ENCODE peak calls at places on chromosomes 12 and 14, in six cellular contexts. One of them, this sample, is unnamed.

GRCh38 chr12:104467346-104467837 is 10.6 kb downstream of the CHST11 start:
- DNase-seq in GM12891: no peak
- DNase-seq in HuH-7.5: no peak
- DNase-seq in A549: no peak
- DNase-seq in T47D: no peak
- DNase-seq in M059J: no peak
- DNase-seq in this sample: no peak

GRCh38 chr12:132729541-132730320 is 19.1 kb downstream of the PGAM5 start:
- DNase-seq in GM12891: no peak
- DNase-seq in M059J: peak
- DNase-seq in T47D: no peak
- DNase-seq in HuH-7.5: no peak
- DNase-seq in A549: no peak
- DNase-seq in this sample: no peak

GRCh38 chr12:104569348-104570173 is 112.8 kb downstream of the CHST11 start:
- DNase-seq in T47D: no peak
- DNase-seq in HuH-7.5: no peak
- DNase-seq in M059J: no peak
- DNase-seq in GM12891: peak
- DNase-seq in A549: no peak
- DNase-seq in this sample: no peak

GRCh38 chr14:30874999-30875787 is 834 bp downstream of the COCH start:
- DNase-seq in T47D: no peak
- DNase-seq in GM12891: no peak
- DNase-seq in M059J: no peak
- DNase-seq in A549: no peak
- DNase-seq in HuH-7.5: peak
- DNase-seq in this sample: no peak

GRCh38 chr12:31526158-31526546 is 64.8 kb downstream of the DENND5B start:
- DNase-seq in T47D: no peak
- DNase-seq in M059J: no peak
- DNase-seq in HuH-7.5: no peak
- DNase-seq in A549: no peak
- DNase-seq in GM12891: no peak
- DNase-seq in this sample: no peak

GRCh38 chr14:72332054-72332453 is 399.8 kb downstream of the RGS6 start:
- DNase-seq in GM12891: no peak
- DNase-seq in HuH-7.5: no peak
- DNase-seq in M059J: no peak
- DNase-seq in T47D: no peak
- DNase-seq in A549: no peak
- DNase-seq in this sample: no peak

GRCh38 chr14:94364037-94364436 is 24.4 kb downstream of the SERPINA1 start:
- DNase-seq in M059J: no peak
- DNase-seq in A549: no peak
- DNase-seq in T47D: no peak
- DNase-seq in HuH-7.5: no peak
- DNase-seq in GM12891: no peak
- DNase-seq in this sample: no peak

GRCh38 chr14:91373591-91374245 is 43.9 kb downstream of the CCDC88C start:
- DNase-seq in M059J: peak
- DNase-seq in HuH-7.5: no peak
- DNase-seq in T47D: no peak
- DNase-seq in A549: no peak
- DNase-seq in GM12891: peak
- DNase-seq in this sample: peak

GRCh38 chr14:72610831-72611200 is 283.1 kb downstream of the DPF3 start:
- DNase-seq in M059J: peak
- DNase-seq in A549: no peak
- DNase-seq in GM12891: no peak
- DNase-seq in T47D: no peak
- DNase-seq in HuH-7.5: no peak
- DNase-seq in this sample: no peak

GRCh38 chr12:93507151-93507550 is 39.8 kb downstream of the MRPL42 start:
- DNase-seq in A549: no peak
- DNase-seq in T47D: no peak
- DNase-seq in GM12891: no peak
- DNase-seq in M059J: no peak
- DNase-seq in HuH-7.5: no peak
- DNase-seq in this sample: no peak

GRCh38 chr12:52200783-52201519 is 9.1 kb upstream of the KRT80 start:
- DNase-seq in A549: no peak
- DNase-seq in HuH-7.5: no peak
- DNase-seq in T47D: no peak
- DNase-seq in GM12891: no peak
- DNase-seq in M059J: no peak
- DNase-seq in this sample: no peak

GRCh38 chr12:94644141-94644575 is 6.2 kb downstream of the TMCC3 start:
- DNase-seq in GM12891: no peak
- DNase-seq in HuH-7.5: no peak
- DNase-seq in M059J: peak
- DNase-seq in A549: no peak
- DNase-seq in T47D: no peak
- DNase-seq in this sample: peak

GRCh38 chr14:103100281-103101121 is 6.0 kb downstream of the EXOC3L4 start:
- DNase-seq in HuH-7.5: no peak
- DNase-seq in T47D: no peak
- DNase-seq in GM12891: no peak
- DNase-seq in M059J: no peak
- DNase-seq in A549: no peak
- DNase-seq in this sample: no peak

GRCh38 chr14:96297000-96297399 is 41.0 kb downstream of the BDKRB1 start:
- DNase-seq in A549: no peak
- DNase-seq in HuH-7.5: no peak
- DNase-seq in GM12891: no peak
- DNase-seq in T47D: no peak
- DNase-seq in M059J: peak
- DNase-seq in this sample: no peak

GRCh38 chr12:13087766-13088165 is 15.7 kb downstream of the GSG1 start:
- DNase-seq in M059J: no peak
- DNase-seq in T47D: no peak
- DNase-seq in HuH-7.5: no peak
- DNase-seq in GM12891: no peak
- DNase-seq in A549: no peak
- DNase-seq in this sample: no peak

GRCh38 chr14:39568809-39569538 is 136.7 kb upstream of the FBXO33 start:
- DNase-seq in HuH-7.5: no peak
- DNase-seq in M059J: no peak
- DNase-seq in GM12891: no peak
- DNase-seq in T47D: no peak
- DNase-seq in A549: no peak
- DNase-seq in this sample: no peak

GRCh38 chr12:71477046-71477445 is 37.4 kb downstream of the LGR5 start:
- DNase-seq in T47D: no peak
- DNase-seq in A549: no peak
- DNase-seq in HuH-7.5: no peak
- DNase-seq in GM12891: no peak
- DNase-seq in M059J: peak
- DNase-seq in this sample: no peak

GRCh38 chr12:92055877-92056276 is 89.8 kb downstream of the BTG1 start:
- DNase-seq in GM12891: no peak
- DNase-seq in T47D: no peak
- DNase-seq in HuH-7.5: no peak
- DNase-seq in A549: no peak
- DNase-seq in M059J: no peak
- DNase-seq in this sample: no peak

GRCh38 chr14:32703246-32703645 is 235.4 kb upstream of the NPAS3 start:
- DNase-seq in A549: no peak
- DNase-seq in GM12891: no peak
- DNase-seq in T47D: no peak
- DNase-seq in HuH-7.5: no peak
- DNase-seq in M059J: no peak
- DNase-seq in this sample: no peak

GRCh38 chr12:54411398-54412241 is 7.4 kb downstream of the ITGA5 start:
- DNase-seq in GM12891: no peak
- DNase-seq in T47D: no peak
- DNase-seq in M059J: peak
- DNase-seq in HuH-7.5: no peak
- DNase-seq in A549: no peak
- DNase-seq in this sample: peak

GRCh38 chr12:85325452-85325851 is 45.4 kb downstream of the ALX1 start:
- DNase-seq in GM12891: no peak
- DNase-seq in HuH-7.5: no peak
- DNase-seq in T47D: no peak
- DNase-seq in M059J: no peak
- DNase-seq in A549: no peak
- DNase-seq in this sample: no peak

GRCh38 chr12:46509135-46509534 is 136.6 kb upstream of the SLC38A2 start:
- DNase-seq in T47D: no peak
- DNase-seq in A549: no peak
- DNase-seq in M059J: peak
- DNase-seq in HuH-7.5: no peak
- DNase-seq in GM12891: no peak
- DNase-seq in this sample: no peak

GRCh38 chr14:91149462-91149861 is 35.6 kb downstream of the DGLUCY start:
- DNase-seq in M059J: peak
- DNase-seq in GM12891: no peak
- DNase-seq in T47D: no peak
- DNase-seq in HuH-7.5: no peak
- DNase-seq in A549: peak
- DNase-seq in this sample: peak

GRCh38 chr14:34213332-34213731 is 248.7 kb downstream of the SPTSSA start:
- DNase-seq in M059J: no peak
- DNase-seq in A549: no peak
- DNase-seq in GM12891: no peak
- DNase-seq in HuH-7.5: no peak
- DNase-seq in T47D: no peak
- DNase-seq in this sample: no peak

GRCh38 chr12:47377414-47378221 is 297.9 kb upstream of the AMIGO2 start:
- DNase-seq in T47D: no peak
- DNase-seq in HuH-7.5: no peak
- DNase-seq in A549: peak
- DNase-seq in GM12891: no peak
- DNase-seq in M059J: peak
- DNase-seq in this sample: peak

GRCh38 chr14:38405851-38406630 is 150.1 kb upstream of the CLEC14A start:
- DNase-seq in GM12891: no peak
- DNase-seq in HuH-7.5: no peak
- DNase-seq in T47D: no peak
- DNase-seq in A549: no peak
- DNase-seq in M059J: peak
- DNase-seq in this sample: peak

GRCh38 chr14:68780358-68781160 is 12.3 kb downstream of the ZFP36L1 start:
- DNase-seq in HuH-7.5: no peak
- DNase-seq in A549: no peak
- DNase-seq in M059J: peak
- DNase-seq in GM12891: no peak
- DNase-seq in T47D: no peak
- DNase-seq in this sample: no peak

GRCh38 chr14:28652782-28653181 is 113.8 kb upstream of the FOXG1 start:
- DNase-seq in HuH-7.5: no peak
- DNase-seq in T47D: no peak
- DNase-seq in M059J: peak
- DNase-seq in A549: peak
- DNase-seq in GM12891: no peak
- DNase-seq in this sample: no peak

This sample was measured in HTR-8/SVneo.